ENCODE peak calls at places on chromosomes 12 and 14, in six cellular contexts. G is aorta, S is NT2/D1, F is heart right ventricle, Z is MM.1S, N is heart left ventricle. J is an unnamed sample. For H3K27me3, the result is how much of the 10 kb centered on the place peaks cover.

GRCh38 chr12:107515446-107515958 is 170.1 kb upstream of the PWP1 start:
- DNase-seq in N (no peak), G (no peak), Z (peak), S (peak), F (peak), J (peak)

GRCh38 chr12:122141911-122142725 is 31.9 kb downstream of the IL31 start:
- DNase-seq in N (no peak), F (no peak), Z (no peak), S (no peak), G (no peak), J (no peak)

GRCh38 chr12:106226884-106227640 is 20.8 kb downstream of the CKAP4 start:
- DNase-seq in F (peak), G (no peak), Z (peak), N (no peak), S (peak), J (peak)

GRCh38 chr12:48078901-48079300 is 27.0 kb downstream of the SENP1 start:
- DNase-seq in N (no peak), F (no peak), Z (no peak), S (no peak), G (no peak), J (no peak)

GRCh38 chr12:65612440-65612839 is 211.8 kb upstream of the HMGA2 start:
- DNase-seq in F (no peak), Z (no peak), G (no peak), S (no peak), N (no peak), J (no peak)

GRCh38 chr12:6626654-6627283 is 9.0 kb downstream of the LPAR5 start:
- DNase-seq in N (no peak), S (no peak), Z (no peak), G (no peak), F (no peak), J (no peak)

GRCh38 chr14:101372494-101372813 is 188.8 kb upstream of the DIO3 start:
- DNase-seq in N (no peak), G (peak), F (no peak), S (no peak), Z (no peak), J (no peak)

GRCh38 chr14:91882369-91882768 is 15.0 kb upstream of the TC2N start:
- DNase-seq in F (no peak), Z (no peak), S (no peak), N (no peak), G (peak), J (no peak)

DNA sequence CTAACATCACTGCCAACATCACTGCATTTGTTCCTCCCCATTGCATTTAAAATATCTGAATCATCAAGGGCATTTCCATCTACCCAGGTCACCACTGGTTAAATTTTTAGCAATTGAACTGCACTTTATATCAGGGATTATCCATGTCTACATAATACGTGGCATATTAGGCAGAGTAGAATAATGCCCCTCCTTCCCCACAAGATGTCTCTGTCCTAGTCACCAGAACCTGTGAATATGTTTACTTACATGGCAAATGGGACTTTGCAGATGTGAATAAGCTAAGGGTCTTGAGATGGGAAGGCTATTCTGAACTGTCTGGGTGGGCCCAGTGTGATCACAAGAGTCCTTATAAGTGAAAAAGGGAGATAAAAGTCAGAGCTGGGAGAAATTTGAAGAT is 181.7 kb upstream of the ARID2 start:
- DNase-seq in Z (no peak), F (no peak), N (no peak), G (no peak), S (no peak), J (no peak)
- H3K4me3 ChIP-seq in Z (no peak), F (no peak), N (no peak), G (no peak), S (no peak), J (no peak)

GRCh38 chr14:60648169-60648933 is 926 bp downstream of the SIX1 start:
- DNase-seq in G (peak), N (no peak), S (no peak), Z (no peak), F (no peak), J (peak)
- H3K27me3 ChIP-seq in G (under half), N (half or more), S (half or more), Z (under half), F (half or more), J (half or more)

GRCh38 chr14:23697689-23698088 is 61.5 kb downstream of the DHRS2 start:
- DNase-seq in S (no peak), Z (no peak), F (no peak), N (no peak), G (no peak), J (no peak)

GRCh38 chr14:23696706-23697239 is 60.6 kb downstream of the DHRS2 start:
- DNase-seq in S (no peak), F (no peak), G (no peak), N (no peak), Z (no peak), J (no peak)

GRCh38 chr14:23694085-23694975 is 58.2 kb downstream of the DHRS2 start:
- DNase-seq in Z (no peak), N (no peak), S (no peak), G (no peak), F (no peak), J (peak)

GRCh38 chr14:23693252-23693775 is 57.1 kb downstream of the DHRS2 start:
- DNase-seq in Z (no peak), S (no peak), N (no peak), G (no peak), F (no peak), J (no peak)

GRCh38 chr14:23695220-23695999 is 59.2 kb downstream of the DHRS2 start:
- DNase-seq in G (no peak), Z (no peak), F (peak), S (no peak), N (no peak), J (peak)
- H3K4me3 ChIP-seq in G (peak), Z (no peak), F (peak), S (peak), N (peak), J (peak)

GRCh38 chr12:161823-162222 is 52.1 kb downstream of the SLC6A12 start:
- DNase-seq in N (peak), G (no peak), Z (no peak), S (no peak), F (no peak), J (no peak)
- H3K27me3 ChIP-seq in N (under half), G (under half), Z (under half), S (under half), F (under half), J (under half)

GRCh38 chr14:42513837-42514236 is 907.2 kb downstream of the LRFN5 start:
- DNase-seq in N (no peak), S (no peak), F (no peak), G (no peak), Z (no peak), J (no peak)
- H3K4me3 ChIP-seq in N (no peak), S (no peak), F (no peak), G (no peak), Z (no peak), J (no peak)

DNA sequence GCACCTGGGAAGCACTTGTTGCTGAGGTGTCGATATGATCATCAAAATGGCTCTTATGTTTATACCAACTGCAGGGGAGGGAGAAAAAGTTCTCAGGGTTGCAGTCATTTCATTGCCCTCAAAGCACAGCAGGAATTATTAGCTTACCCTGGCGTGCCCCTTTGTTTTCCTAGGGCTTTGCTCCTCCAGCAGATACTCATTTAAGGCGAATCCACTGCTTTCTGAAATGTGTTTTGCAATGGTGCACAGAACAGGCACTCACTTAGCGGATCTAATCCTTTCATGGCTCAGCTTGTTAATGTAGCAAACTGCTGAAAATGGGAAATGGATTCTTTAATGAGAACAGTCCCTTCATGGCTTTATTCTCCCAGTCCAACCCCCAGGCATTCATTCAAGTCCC is 76.7 kb downstream of the NKX2-1 start:
- DNase-seq in S (no peak), Z (no peak), F (no peak), N (no peak), G (no peak), J (peak)
- H3K27me3 ChIP-seq in S (under half), Z (under half), F (under half), N (under half), G (under half), J (under half)

GRCh38 chr14:28765169-28765906 is 1.2 kb upstream of the FOXG1 start:
- DNase-seq in Z (no peak), G (no peak), N (no peak), F (no peak), S (no peak), J (no peak)
- H3K4me3 ChIP-seq in Z (no peak), G (peak), N (peak), F (peak), S (peak), J (peak)

DNA sequence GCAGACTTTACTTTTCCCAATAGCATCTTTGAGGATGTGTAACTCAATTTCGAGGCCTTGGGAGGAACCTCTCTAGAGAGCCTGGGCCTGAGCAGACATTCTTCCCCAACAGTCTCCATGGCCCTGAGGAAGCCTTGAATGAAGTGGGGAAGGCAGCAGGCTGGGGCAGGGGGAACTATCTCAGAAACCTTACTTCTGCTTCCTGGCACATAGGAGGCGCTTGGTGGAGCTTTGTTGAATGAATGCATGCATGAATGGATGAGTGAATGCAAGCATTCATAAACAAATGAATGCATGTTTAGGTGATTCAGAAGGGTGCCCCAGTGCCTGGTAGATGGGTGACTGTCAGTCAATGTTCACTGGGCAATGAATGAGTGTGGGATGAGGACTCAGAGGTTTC is 58.3 kb downstream of the GALNT16 start:
- DNase-seq in F (no peak), G (peak), N (no peak), S (no peak), Z (no peak), J (peak)
- H3K27me3 ChIP-seq in F (under half), G (under half), N (under half), S (under half), Z (under half), J (under half)

DNA sequence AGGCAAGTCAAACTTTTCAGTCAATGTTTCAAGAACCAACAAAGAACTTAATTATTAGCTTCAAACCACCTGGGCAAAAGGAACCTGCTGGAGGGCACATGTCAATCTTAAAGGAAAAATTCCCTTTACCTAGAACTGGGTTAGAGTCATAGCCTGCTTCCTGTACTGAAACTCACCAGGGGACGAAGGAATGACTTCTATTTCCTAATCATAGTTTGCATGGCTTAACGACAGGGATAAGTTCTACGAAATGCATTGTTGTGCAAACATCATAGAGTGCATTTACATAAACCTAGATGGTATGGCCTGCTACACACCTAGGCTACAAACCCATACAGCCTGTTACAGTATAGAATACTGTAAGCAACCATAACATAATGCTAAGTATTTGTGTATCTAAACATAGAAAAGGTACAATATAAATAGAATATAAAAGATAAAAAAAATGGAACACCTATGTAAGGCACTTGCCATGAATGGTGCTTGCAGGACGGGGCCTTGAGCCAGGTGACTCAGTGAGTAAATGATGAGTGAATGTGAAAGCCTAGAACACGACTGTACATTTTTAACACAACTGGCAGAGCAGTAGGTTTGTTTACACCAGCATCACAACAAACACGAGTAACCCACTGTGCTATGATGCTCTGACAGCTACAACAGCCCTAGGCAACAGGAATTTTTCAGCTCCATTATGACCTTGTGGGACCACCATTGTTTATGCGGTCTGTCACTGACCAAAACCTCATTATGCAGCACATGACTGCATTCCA is 234.9 kb upstream of the CAND1 start:
- DNase-seq in S (no peak), Z (no peak), N (no peak), F (no peak), G (no peak), J (no peak)
- H3K4me3 ChIP-seq in S (no peak), Z (no peak), N (no peak), F (no peak), G (no peak), J (no peak)

DNA sequence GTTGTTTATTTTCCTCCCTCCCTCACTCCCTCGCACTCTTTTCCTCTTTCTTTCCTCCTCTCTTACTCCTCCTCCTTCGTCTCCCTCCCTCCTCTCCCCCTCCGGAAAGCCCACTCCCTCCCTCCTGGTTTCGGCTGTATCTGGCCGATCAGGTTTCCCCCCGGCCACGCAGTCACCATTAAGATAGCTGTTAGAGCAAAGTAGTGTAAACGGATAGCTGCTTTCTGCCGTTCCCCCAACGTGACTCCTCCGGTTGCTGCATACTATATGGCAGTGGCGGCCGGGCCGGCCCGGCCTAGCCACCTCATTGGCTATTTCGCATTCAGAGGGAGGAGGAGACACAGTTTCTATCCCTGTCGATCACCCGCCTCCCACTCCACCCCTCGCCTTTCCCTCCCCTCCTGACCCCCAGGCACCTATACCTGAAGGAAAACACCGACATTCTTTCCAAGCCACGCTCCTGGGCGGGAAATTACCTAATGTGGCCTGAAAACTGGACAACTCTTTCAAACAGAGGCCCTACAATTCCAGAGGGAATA is at the start of gene SIX4:
- DNase-seq in F (peak), N (peak), G (peak), Z (peak), S (no peak), J (peak)
- H3K27me3 ChIP-seq in F (under half), N (under half), G (under half), Z (under half), S (under half), J (under half)

J was measured in H7.